ENCODE peak calls at places on chromosomes 6 and 20, in nine cellular contexts. T is EL; B is iris pigment epithelial cell; Q is stimulated activated CD8-positive, alpha-beta memory T cell treated with anti-CD3 and anti-CD28 coated beads, Interleukin-12 subunit alpha, Interleukin-12 subunit beta, amount 100 ng/mL, for 4 hours; E is activated CD8-positive, alpha-beta T cell treated with anti-CD3 and anti-CD28 coated beads, Interleukin-2, amount 10 ng/mL, durations not matched to agents 7 days and 5 days; L is activated T-cell treated with anti-CD3 and anti-CD28 coated beads for 1 hour; W is fibroblast of villous mesenchyme; S is NCI-H1092; G is pancreas. N is an unnamed sample.

GRCh38 chr6:39225543-39225942 is 3.7 kb downstream of the KCNK5 start:
- DNase-seq in T (no peak), B (no peak), Q (no peak), E (no peak), L (no peak), W (no peak), S (no peak), G (peak), N (no peak)

GRCh38 chr20:48710341-48711043 is 117.3 kb downstream of the PREX1 start:
- DNase-seq in T (no peak), B (no peak), Q (no peak), E (no peak), L (no peak), W (no peak), S (no peak), G (no peak), N (no peak)

GRCh38 chr6:157911786-157912185 is 69.9 kb upstream of the SYNJ2 start:
- DNase-seq in T (no peak), B (no peak), Q (no peak), E (no peak), L (no peak), W (no peak), S (no peak), G (no peak), N (no peak)

GRCh38 chr20:58361549-58361948 is 27.5 kb upstream of the VAPB start:
- DNase-seq in T (peak), B (peak), Q (no peak), E (no peak), L (no peak), W (peak), S (no peak), G (no peak), N (peak)

GRCh38 chr6:106519460-106520394 is 109.6 kb downstream of the RTN4IP1 start:
- DNase-seq in T (peak), B (peak), Q (peak), E (peak), L (peak), W (peak), S (no peak), G (no peak), N (peak)

GRCh38 chr6:159455700-159456274 is 237.3 kb downstream of the SOD2 start:
- DNase-seq in T (no peak), B (no peak), Q (no peak), E (no peak), L (no peak), W (no peak), S (no peak), G (no peak), N (no peak)

GRCh38 chr6:31396422-31397152 is 6.8 kb upstream of the MICA start:
- DNase-seq in T (peak), B (peak), Q (peak), E (peak), L (peak), W (peak), S (peak), G (peak), N (peak)

GRCh38 chr6:30882764-30883475 is 1.4 kb upstream of the DDR1 start:
- DNase-seq in T (no peak), B (no peak), Q (no peak), E (no peak), L (no peak), W (no peak), S (no peak), G (peak), N (peak)

GRCh38 chr6:105893741-105894140 is 192.4 kb upstream of the PRDM1 start:
- DNase-seq in T (no peak), B (no peak), Q (no peak), E (no peak), L (no peak), W (no peak), S (no peak), G (peak), N (no peak)

N was measured in astrocyte of the hippocampus.